ENCODE peak calls at places on chromosome 12, in nine cellular contexts. Q, B, Y, R, U, F, N, J and X are unnamed samples.

GRCh38 chr12:98983647-98984046 is 338.6 kb downstream of the APAF1 start:
- DNase-seq in Y (no peak), F (no peak), Q (peak; percentile 35), B (no peak), N (no peak), U (no peak), R (no peak), J (no peak), X (no peak)

GRCh38 chr12:50344245-50344644 is 52.2 kb downstream of the FAM186A start:
- DNase-seq in N (no peak), Q (no peak), U (no peak), J (no peak), B (no peak), Y (no peak), R (no peak), F (no peak), X (no peak)

GRCh38 chr12:52241205-52241842 is 8.3 kb downstream of the KRT7 start:
- DNase-seq in R (no peak), F (no peak), N (no peak), Y (peak; percentile 63), J (no peak), Q (no peak), B (no peak), U (no peak), X (no peak)

GRCh38 chr12:12995088-12995487 is 5.0 kb downstream of the HEBP1 start:
- DNase-seq in J (no peak), R (no peak), N (no peak), Q (no peak), F (no peak), Y (no peak), B (no peak), U (no peak), X (no peak)

GRCh38 chr12:32756476-32757158 is 920 bp upstream of the YARS2 start:
- DNase-seq in J (no peak), B (no peak), Q (peak; percentile 3), N (no peak), Y (no peak), R (no peak), F (no peak), U (no peak), X (no peak)

GRCh38 chr12:77998236-77998786 is 167.6 kb downstream of the NAV3 start:
- DNase-seq in N (no peak), F (no peak), R (no peak), J (no peak), U (no peak), Q (peak; percentile 36), B (no peak), Y (no peak), X (no peak)

GRCh38 chr12:8996682-8997405 is 7.5 kb downstream of the KLRG1 start:
- DNase-seq in B (peak; percentile 32), U (no peak), J (no peak), N (no peak), R (peak; percentile 51), Q (peak; percentile 19), Y (no peak), F (peak; percentile 58), X (no peak)

GRCh38 chr12:5078423-5078822 is 34.7 kb downstream of the KCNA5 start:
- DNase-seq in F (no peak), Q (no peak), Y (no peak), J (no peak), R (no peak), U (no peak), N (peak; percentile 23), B (no peak), X (peak; percentile 34)

GRCh38 chr12:92556622-92557421 is 146.0 kb upstream of the PLEKHG7 start:
- DNase-seq in N (no peak), Y (no peak), B (no peak), Q (no peak), J (no peak), R (no peak), U (no peak), F (peak; percentile 19), X (no peak)

GRCh38 chr12:6546016-6546415 is 9.8 kb downstream of the IFFO1 start:
- DNase-seq in B (no peak), U (no peak), F (no peak), N (no peak), R (no peak), J (no peak), Q (no peak), Y (no peak), X (no peak)

GRCh38 chr12:12896261-12896660 is 4.9 kb downstream of the GPRC5A start:
- DNase-seq in Q (peak; percentile 62), R (no peak), Y (peak; percentile 60), J (no peak), F (no peak), U (no peak), N (no peak), B (no peak), X (no peak)